ENCODE peak calls at places on chromosomes 2 and 18, in nine cellular contexts. One of them, this sample, is unnamed. For H3K9me3, the result is how much of the 10 kb centered on the place peaks cover.

GRCh38 chr2:182066439-182067061 is 80.9 kb downstream of the PPP1R1C start:
- DNase-seq in K562: no peak
- DNase-seq in ovary: no peak
- DNase-seq in Peyer's patch: no peak
- DNase-seq in HCT116: no peak
- DNase-seq in body of pancreas: no peak
- DNase-seq in right lobe of liver: no peak
- DNase-seq in A549: no peak
- DNase-seq in IMR-90: peak
- DNase-seq in this sample: no peak

GRCh38 chr2:41873102-41873501 is 174.7 kb upstream of the PKDCC start:
- DNase-seq in HCT116: no peak
- DNase-seq in right lobe of liver: no peak
- DNase-seq in K562: no peak
- DNase-seq in A549: no peak
- DNase-seq in Peyer's patch: no peak
- DNase-seq in ovary: no peak
- DNase-seq in IMR-90: no peak
- DNase-seq in body of pancreas: no peak
- DNase-seq in this sample: no peak

GRCh38 chr2:176079285-176079830 is 4.4 kb downstream of the EVX2 start:
- DNase-seq in IMR-90: no peak
- DNase-seq in A549: peak
- DNase-seq in body of pancreas: no peak
- DNase-seq in ovary: no peak
- DNase-seq in HCT116: no peak
- DNase-seq in K562: peak
- DNase-seq in Peyer's patch: no peak
- DNase-seq in right lobe of liver: no peak
- DNase-seq in this sample: no peak

GRCh38 chr2:10327896-10328666 is 25.4 kb downstream of the HPCAL1 start:
- DNase-seq in right lobe of liver: no peak
- DNase-seq in A549: no peak
- DNase-seq in HCT116: no peak
- DNase-seq in Peyer's patch: no peak
- DNase-seq in IMR-90: no peak
- DNase-seq in body of pancreas: no peak
- DNase-seq in K562: no peak
- DNase-seq in ovary: no peak
- DNase-seq in this sample: peak

GRCh38 chr2:118654945-118655344 is 192.5 kb downstream of the EN1 start:
- DNase-seq in ovary: no peak
- DNase-seq in K562: no peak
- DNase-seq in right lobe of liver: no peak
- DNase-seq in Peyer's patch: no peak
- DNase-seq in HCT116: no peak
- DNase-seq in A549: no peak
- DNase-seq in IMR-90: no peak
- DNase-seq in body of pancreas: no peak
- DNase-seq in this sample: no peak

GRCh38 chr2:31504305-31504704 is 76.4 kb downstream of the SRD5A2 start:
- DNase-seq in body of pancreas: no peak
- DNase-seq in ovary: no peak
- DNase-seq in IMR-90: no peak
- DNase-seq in A549: no peak
- DNase-seq in HCT116: no peak
- DNase-seq in K562: no peak
- DNase-seq in Peyer's patch: no peak
- DNase-seq in right lobe of liver: no peak
- DNase-seq in this sample: no peak

GRCh38 chr2:203998195-203998804 is 61.7 kb downstream of the ICOS start:
- DNase-seq in right lobe of liver: no peak
- DNase-seq in A549: no peak
- DNase-seq in Peyer's patch: no peak
- DNase-seq in ovary: no peak
- DNase-seq in HCT116: no peak
- DNase-seq in body of pancreas: no peak
- DNase-seq in K562: no peak
- DNase-seq in IMR-90: peak
- DNase-seq in this sample: no peak

GRCh38 chr2:189798312-189799029 is 14.2 kb downstream of the PMS1 start:
- DNase-seq in body of pancreas: peak
- DNase-seq in HCT116: peak
- DNase-seq in right lobe of liver: no peak
- DNase-seq in IMR-90: peak
- DNase-seq in Peyer's patch: no peak
- DNase-seq in K562: no peak
- DNase-seq in A549: no peak
- DNase-seq in ovary: no peak
- DNase-seq in this sample: no peak

GRCh38 chr2:148812306-148812705 is 62.7 kb upstream of the KIF5C start:
- DNase-seq in Peyer's patch: no peak
- DNase-seq in body of pancreas: peak
- DNase-seq in A549: no peak
- DNase-seq in ovary: peak
- DNase-seq in right lobe of liver: no peak
- DNase-seq in HCT116: no peak
- DNase-seq in IMR-90: peak
- DNase-seq in K562: no peak
- DNase-seq in this sample: no peak

GRCh38 chr18:57915848-57916596 is 112.9 kb upstream of the ATP8B1 start:
- DNase-seq in A549: no peak
- DNase-seq in right lobe of liver: no peak
- DNase-seq in HCT116: no peak
- DNase-seq in IMR-90: peak
- DNase-seq in ovary: no peak
- DNase-seq in body of pancreas: peak
- DNase-seq in Peyer's patch: no peak
- DNase-seq in K562: no peak
- DNase-seq in this sample: no peak

DNA sequence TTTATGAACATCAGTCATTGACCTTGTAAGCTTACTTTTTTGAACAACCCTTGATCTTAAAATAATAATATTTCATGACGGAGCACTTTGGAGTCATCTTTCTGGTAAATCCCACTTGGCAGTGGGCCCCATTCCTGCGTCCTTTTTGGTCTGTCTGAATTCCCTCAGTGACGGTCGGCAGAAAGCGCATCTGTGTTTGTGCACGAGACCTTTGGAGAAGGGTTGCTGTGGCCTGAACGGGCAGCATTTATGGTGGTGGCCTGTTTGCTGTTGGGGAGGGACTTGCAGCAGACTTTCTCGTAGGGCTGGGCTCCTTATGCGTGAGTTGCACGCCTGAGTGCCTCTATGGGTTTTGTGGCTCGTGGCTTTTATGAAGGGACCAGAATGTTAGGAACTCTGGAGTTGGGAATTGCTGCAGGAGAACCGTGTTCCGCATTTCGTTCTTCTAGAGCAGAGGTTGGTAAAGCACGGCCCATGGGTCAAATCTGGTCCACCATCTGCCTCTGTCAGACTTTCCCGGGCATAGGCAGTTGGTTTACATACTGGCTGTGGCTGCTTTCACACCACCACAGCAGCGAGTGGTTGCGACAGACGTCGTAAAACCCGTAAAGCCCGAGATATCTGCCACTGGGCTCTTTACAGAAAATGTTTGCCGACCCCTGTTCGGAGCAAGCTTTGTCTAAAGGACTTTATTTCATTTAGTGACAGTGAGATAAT is 30.8 kb downstream of the LPIN1 start:
- DNase-seq in IMR-90: no peak
- DNase-seq in body of pancreas: no peak
- DNase-seq in Peyer's patch: no peak
- DNase-seq in A549: no peak
- DNase-seq in HCT116: no peak
- DNase-seq in K562: no peak
- DNase-seq in ovary: no peak
- DNase-seq in right lobe of liver: no peak
- DNase-seq in this sample: no peak
- TF ChIP-seq POLR2A in IMR-90: no peak
- TF ChIP-seq POLR2A in body of pancreas: no peak
- TF ChIP-seq POLR2A in Peyer's patch: no peak
- TF ChIP-seq POLR2A in A549: no peak
- TF ChIP-seq POLR2A in HCT116: no peak
- TF ChIP-seq POLR2A in K562: no peak
- TF ChIP-seq POLR2A in ovary: no peak
- TF ChIP-seq POLR2A in right lobe of liver: no peak
- TF ChIP-seq POLR2A in this sample: no peak

GRCh38 chr18:77657651-77658308 is 408.1 kb downstream of the GALR1 start:
- DNase-seq in K562: no peak
- DNase-seq in HCT116: no peak
- DNase-seq in right lobe of liver: no peak
- DNase-seq in A549: no peak
- DNase-seq in ovary: no peak
- DNase-seq in Peyer's patch: no peak
- DNase-seq in IMR-90: no peak
- DNase-seq in body of pancreas: no peak
- DNase-seq in this sample: no peak
- H3K9me3 ChIP-seq in K562: under half
- H3K9me3 ChIP-seq in HCT116: under half
- H3K9me3 ChIP-seq in right lobe of liver: under half
- H3K9me3 ChIP-seq in A549: under half
- H3K9me3 ChIP-seq in ovary: under half
- H3K9me3 ChIP-seq in Peyer's patch: under half
- H3K9me3 ChIP-seq in IMR-90: under half
- H3K9me3 ChIP-seq in body of pancreas: under half
- H3K9me3 ChIP-seq in this sample: under half

DNA sequence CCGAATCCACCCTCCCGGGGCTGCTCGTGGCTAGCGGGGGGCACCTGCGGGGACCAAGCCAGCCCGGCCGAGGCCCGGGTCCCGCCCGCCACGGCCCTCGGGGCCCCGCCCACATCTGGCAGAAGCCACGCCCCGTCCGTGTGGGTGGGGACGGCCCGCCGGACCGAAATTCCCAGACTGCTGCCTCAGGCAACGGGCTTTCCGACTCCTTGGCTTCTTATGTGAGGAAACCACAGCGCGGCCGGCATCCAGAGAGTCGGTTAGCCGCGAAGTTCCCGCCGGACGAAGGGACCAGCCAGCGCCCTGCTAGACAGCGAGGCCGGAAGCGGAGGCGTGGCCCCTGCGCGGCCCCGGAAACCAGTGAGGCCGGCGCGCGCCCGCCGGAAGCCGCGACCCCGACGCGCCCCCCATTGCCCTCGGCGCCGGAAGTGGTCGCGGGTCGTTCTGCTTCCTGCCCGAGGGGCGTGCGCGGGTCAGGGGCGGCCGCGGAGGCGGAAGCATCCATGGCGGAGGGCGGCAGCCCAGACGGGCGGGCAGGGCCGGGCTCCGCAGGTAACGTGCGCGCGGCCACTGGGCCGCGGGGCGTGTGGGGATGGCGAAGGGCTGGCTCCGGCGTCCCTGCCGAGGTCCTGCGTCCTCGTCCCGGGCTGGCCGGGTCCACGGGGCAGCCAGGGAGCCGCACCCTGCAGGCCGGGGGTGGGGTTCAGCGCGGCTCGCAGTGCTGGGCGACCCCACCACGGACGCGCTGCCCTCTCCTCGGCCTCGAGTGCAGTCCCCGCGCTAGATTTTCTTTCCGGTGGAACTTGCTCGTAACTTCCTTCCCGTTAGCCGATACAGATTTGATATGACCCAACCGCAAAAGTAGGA is at the start of gene ASB1:
- DNase-seq in body of pancreas: peak
- DNase-seq in HCT116: peak
- DNase-seq in ovary: peak
- DNase-seq in IMR-90: peak
- DNase-seq in A549: peak
- DNase-seq in right lobe of liver: peak
- DNase-seq in Peyer's patch: peak
- DNase-seq in K562: peak
- DNase-seq in this sample: peak
- TF ChIP-seq POLR2A in body of pancreas: peak
- TF ChIP-seq POLR2A in HCT116: peak
- TF ChIP-seq POLR2A in ovary: peak
- TF ChIP-seq POLR2A in IMR-90: peak
- TF ChIP-seq POLR2A in A549: peak
- TF ChIP-seq POLR2A in right lobe of liver: peak
- TF ChIP-seq POLR2A in Peyer's patch: peak
- TF ChIP-seq POLR2A in K562: peak
- TF ChIP-seq POLR2A in this sample: no peak

GRCh38 chr2:238517209-238517608 is 90.5 kb downstream of the ASB1 start:
- DNase-seq in IMR-90: no peak
- DNase-seq in right lobe of liver: no peak
- DNase-seq in ovary: no peak
- DNase-seq in K562: no peak
- DNase-seq in HCT116: no peak
- DNase-seq in A549: no peak
- DNase-seq in body of pancreas: no peak
- DNase-seq in Peyer's patch: no peak
- DNase-seq in this sample: no peak

GRCh38 chr2:238518828-238519186 is 92.1 kb downstream of the ASB1 start:
- DNase-seq in Peyer's patch: no peak
- DNase-seq in HCT116: no peak
- DNase-seq in K562: no peak
- DNase-seq in A549: no peak
- DNase-seq in ovary: no peak
- DNase-seq in body of pancreas: no peak
- DNase-seq in right lobe of liver: no peak
- DNase-seq in IMR-90: no peak
- DNase-seq in this sample: no peak

GRCh38 chr2:238521002-238521401 is 94.3 kb downstream of the ASB1 start:
- DNase-seq in ovary: no peak
- DNase-seq in IMR-90: no peak
- DNase-seq in A549: no peak
- DNase-seq in body of pancreas: no peak
- DNase-seq in HCT116: no peak
- DNase-seq in K562: no peak
- DNase-seq in Peyer's patch: no peak
- DNase-seq in right lobe of liver: no peak
- DNase-seq in this sample: no peak

GRCh38 chr2:238520359-238520886 is 93.7 kb downstream of the ASB1 start:
- DNase-seq in IMR-90: no peak
- DNase-seq in HCT116: no peak
- DNase-seq in right lobe of liver: no peak
- DNase-seq in body of pancreas: no peak
- DNase-seq in K562: no peak
- DNase-seq in Peyer's patch: no peak
- DNase-seq in ovary: no peak
- DNase-seq in A549: no peak
- DNase-seq in this sample: no peak

DNA sequence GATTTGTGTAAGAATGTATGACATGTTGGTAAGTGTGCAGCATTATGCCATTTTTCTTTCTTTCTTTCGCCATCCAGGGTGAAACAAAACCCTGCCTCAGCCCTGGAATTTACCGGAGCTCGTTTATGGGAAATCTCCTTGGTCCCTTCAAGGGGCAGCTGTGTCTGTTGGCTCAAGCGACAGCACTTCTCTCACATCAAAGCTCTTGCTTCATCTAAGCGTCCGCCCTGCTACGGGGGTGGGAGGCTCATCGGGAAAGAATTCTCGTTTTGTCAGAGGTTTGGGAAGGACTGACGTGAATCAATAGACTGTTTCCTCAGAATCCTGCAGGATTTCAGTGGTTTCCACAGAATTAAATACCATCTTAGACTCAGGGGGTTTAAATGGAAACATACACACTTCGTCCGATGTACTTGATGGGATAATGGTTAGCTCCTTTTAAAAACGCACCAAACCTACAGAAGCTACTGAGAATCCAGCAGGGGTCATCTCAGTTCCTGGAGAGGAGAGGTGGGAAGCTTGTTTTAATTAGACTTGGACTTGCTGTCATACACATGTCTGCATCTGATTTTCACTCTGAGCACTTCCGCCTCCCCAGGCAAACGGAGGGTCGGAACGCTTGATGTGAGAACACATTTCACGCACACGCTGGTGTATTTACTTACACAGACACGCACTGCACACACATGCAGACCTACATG is 91.5 kb downstream of the ASB1 start:
- DNase-seq in IMR-90: peak
- DNase-seq in right lobe of liver: peak
- DNase-seq in body of pancreas: no peak
- DNase-seq in Peyer's patch: no peak
- DNase-seq in K562: no peak
- DNase-seq in HCT116: no peak
- DNase-seq in A549: no peak
- DNase-seq in ovary: no peak
- DNase-seq in this sample: no peak
- H3K9me3 ChIP-seq in IMR-90: under half
- H3K9me3 ChIP-seq in right lobe of liver: under half
- H3K9me3 ChIP-seq in body of pancreas: under half
- H3K9me3 ChIP-seq in Peyer's patch: under half
- H3K9me3 ChIP-seq in K562: under half
- H3K9me3 ChIP-seq in HCT116: under half
- H3K9me3 ChIP-seq in A549: under half
- H3K9me3 ChIP-seq in ovary: under half
- H3K9me3 ChIP-seq in this sample: under half

This sample was measured in stomach.